ENCODE peak calls at places on chromosome 9, in six cellular contexts. M is mesendoderm, R is IMR-90, I is neuronal stem cell, V is H1, Q is trophoblast cell. S is an unnamed sample.

GRCh38 chr9:6096821-6097220 is 81.4 kb upstream of the RANBP6 start:
- DNase-seq in M (no peak), R (peak), I (no peak), V (no peak), Q (no peak), S (peak)

GRCh38 chr9:12666813-12667212 is 26.4 kb upstream of the TYRP1 start:
- DNase-seq in M (peak), R (no peak), I (no peak), V (no peak), Q (no peak), S (no peak)

GRCh38 chr9:76194896-76195295 is 199.3 kb downstream of the RFK start:
- DNase-seq in M (no peak), R (peak), I (no peak), V (no peak), Q (no peak), S (no peak)

GRCh38 chr9:109974143-109974917 is 194.3 kb downstream of the PALM2AKAP2 start:
- DNase-seq in M (no peak), R (no peak), I (no peak), V (no peak), Q (no peak), S (no peak)

GRCh38 chr9:92563701-92564100 is 27.9 kb upstream of the ECM2 start:
- DNase-seq in M (peak), R (no peak), I (no peak), V (no peak), Q (no peak), S (peak)

GRCh38 chr9:123617286-123617685 is 261.3 kb downstream of the CRB2 start:
- DNase-seq in M (no peak), R (no peak), I (no peak), V (no peak), Q (no peak), S (no peak)

GRCh38 chr9:13557724-13558123 is 278.2 kb upstream of the MPDZ start:
- DNase-seq in M (no peak), R (no peak), I (no peak), V (no peak), Q (no peak), S (no peak)

GRCh38 chr9:35718726-35719511 is 13.1 kb downstream of the TLN1 start:
- DNase-seq in M (no peak), R (no peak), I (no peak), V (no peak), Q (no peak), S (no peak)

GRCh38 chr9:5886114-5886939 is 4.4 kb upstream of the MLANA start:
- DNase-seq in M (peak), R (peak), I (peak), V (peak), Q (peak), S (peak)

GRCh38 chr9:6567140-6567591 is 78.4 kb downstream of the GLDC start:
- DNase-seq in M (peak), R (peak), I (no peak), V (no peak), Q (no peak), S (peak)

GRCh38 chr9:133374612-133375115 is 1.2 kb downstream of the SURF4 start:
- DNase-seq in M (no peak), R (peak), I (no peak), V (no peak), Q (no peak), S (peak)

GRCh38 chr9:97534185-97534584 is 32.7 kb downstream of the TMOD1 start:
- DNase-seq in M (no peak), R (no peak), I (no peak), V (no peak), Q (no peak), S (no peak)

GRCh38 chr9:133569891-133570651 is 35.6 kb downstream of the ADAMTSL2 start:
- DNase-seq in M (peak), R (no peak), I (no peak), V (no peak), Q (no peak), S (no peak)

GRCh38 chr9:95010431-95010838 is 283.9 kb downstream of the AOPEP start:
- DNase-seq in M (no peak), R (no peak), I (no peak), V (no peak), Q (no peak), S (no peak)

GRCh38 chr9:97553141-97553540 is 51.7 kb downstream of the TMOD1 start:
- DNase-seq in M (no peak), R (no peak), I (no peak), V (no peak), Q (no peak), S (no peak)

GRCh38 chr9:1319436-1319835 is 269.3 kb downstream of the DMRT2 start:
- DNase-seq in M (no peak), R (no peak), I (no peak), V (no peak), Q (no peak), S (no peak)

GRCh38 chr9:19232830-19233194 is 2.3 kb downstream of the DENND4C start:
- DNase-seq in M (no peak), R (peak), I (no peak), V (no peak), Q (no peak), S (no peak)

GRCh38 chr9:70998962-70999361 is 122.5 kb downstream of the TRPM3 start:
- DNase-seq in M (no peak), R (peak), I (no peak), V (no peak), Q (no peak), S (peak)

GRCh38 chr9:134011401-134011800 is 13.9 kb upstream of the BRD3OS start:
- DNase-seq in M (no peak), R (no peak), I (no peak), V (no peak), Q (no peak), S (no peak)

GRCh38 chr9:129908846-129909245 is 73.6 kb downstream of the USP20 start:
- DNase-seq in M (no peak), R (no peak), I (no peak), V (no peak), Q (no peak), S (no peak)

DNA sequence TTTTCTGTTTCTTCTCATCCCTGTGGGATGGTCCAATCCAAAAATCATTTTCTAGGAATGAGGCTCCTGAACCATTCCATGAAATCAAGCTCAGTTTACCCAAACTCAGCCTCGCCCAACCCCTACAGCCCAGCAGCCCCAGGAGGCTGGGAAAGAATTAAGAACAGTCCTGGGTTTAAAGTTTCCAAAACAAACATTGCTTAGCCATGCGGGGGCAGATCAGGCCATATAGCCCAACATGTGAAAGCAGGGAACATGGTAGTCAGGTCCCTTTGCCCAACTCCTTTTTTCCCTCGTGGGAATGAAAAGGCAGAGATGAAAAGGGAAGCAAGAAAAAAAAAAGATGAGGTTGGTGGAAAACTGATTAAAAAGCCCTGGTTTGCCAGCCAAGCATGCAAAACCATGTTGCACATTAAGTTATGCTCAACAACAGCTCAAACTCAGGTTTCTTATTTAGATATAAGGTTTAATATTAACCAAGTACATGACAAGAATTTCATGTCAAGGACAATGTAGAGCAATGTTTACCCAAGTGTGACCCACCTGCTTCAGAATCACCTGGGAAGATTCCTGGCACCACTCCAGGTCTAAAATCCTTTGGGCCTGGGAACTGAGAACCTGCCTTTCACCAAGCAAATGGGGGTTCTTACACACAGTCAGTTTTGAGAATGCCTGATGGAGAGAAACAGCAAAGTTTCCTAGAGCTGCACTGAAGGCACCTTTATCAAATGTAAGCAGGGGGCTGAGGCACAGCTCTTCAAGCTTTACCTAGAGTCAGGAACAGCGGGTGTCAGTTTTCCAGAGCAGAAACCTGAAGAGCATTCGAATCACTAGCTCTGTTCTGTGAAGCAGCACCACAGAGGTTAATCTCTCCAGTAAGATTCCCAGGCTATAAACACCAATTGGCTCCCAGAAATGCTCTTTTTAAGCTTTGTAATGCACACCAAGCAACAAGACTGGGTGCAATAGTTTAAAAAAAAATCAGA is 1.7 kb downstream of the FREM1 start:
- DNase-seq in M (peak), R (no peak), I (no peak), V (no peak), Q (no peak), S (no peak)
- H3K4me3 ChIP-seq in M (no peak), R (no peak), I (no peak), V (no peak), Q (no peak), S (no peak)

GRCh38 chr9:84538879-84539278 is 130.7 kb upstream of the NTRK2 start:
- DNase-seq in M (no peak), R (no peak), I (no peak), V (no peak), Q (no peak), S (no peak)

GRCh38 chr9:84542554-84542953 is 127.0 kb upstream of the NTRK2 start:
- DNase-seq in M (peak), R (no peak), I (no peak), V (no peak), Q (peak), S (no peak)
- H2BK120ac ChIP-seq in M (no peak), R (no peak), I (no peak), V (no peak), Q (no peak), S (no peak)

GRCh38 chr9:10700266-10700665 is 87.5 kb upstream of the PTPRD start:
- DNase-seq in M (no peak), R (no peak), I (no peak), V (no peak), Q (no peak), S (peak)

GRCh38 chr9:10701906-10702305 is 89.1 kb upstream of the PTPRD start:
- DNase-seq in M (no peak), R (no peak), I (no peak), V (no peak), Q (no peak), S (no peak)

GRCh38 chr9:10704720-10705119 is 91.9 kb upstream of the PTPRD start:
- DNase-seq in M (peak), R (no peak), I (no peak), V (no peak), Q (no peak), S (peak)

GRCh38 chr9:10705383-10705782 is 92.6 kb upstream of the PTPRD start:
- DNase-seq in M (no peak), R (no peak), I (no peak), V (no peak), Q (no peak), S (no peak)

GRCh38 chr9:10703139-10703538 is 90.3 kb upstream of the PTPRD start:
- DNase-seq in M (no peak), R (no peak), I (no peak), V (no peak), Q (no peak), S (no peak)
- H3K4me3 ChIP-seq in M (no peak), R (no peak), I (no peak), V (no peak), Q (no peak), S (no peak)

GRCh38 chr9:135410421-135410820 is 69.2 kb upstream of the PPP1R26 start:
- DNase-seq in M (no peak), R (no peak), I (no peak), V (no peak), Q (no peak), S (no peak)
- H2BK120ac ChIP-seq in M (no peak), R (no peak), I (no peak), V (no peak), Q (no peak), S (no peak)

DNA sequence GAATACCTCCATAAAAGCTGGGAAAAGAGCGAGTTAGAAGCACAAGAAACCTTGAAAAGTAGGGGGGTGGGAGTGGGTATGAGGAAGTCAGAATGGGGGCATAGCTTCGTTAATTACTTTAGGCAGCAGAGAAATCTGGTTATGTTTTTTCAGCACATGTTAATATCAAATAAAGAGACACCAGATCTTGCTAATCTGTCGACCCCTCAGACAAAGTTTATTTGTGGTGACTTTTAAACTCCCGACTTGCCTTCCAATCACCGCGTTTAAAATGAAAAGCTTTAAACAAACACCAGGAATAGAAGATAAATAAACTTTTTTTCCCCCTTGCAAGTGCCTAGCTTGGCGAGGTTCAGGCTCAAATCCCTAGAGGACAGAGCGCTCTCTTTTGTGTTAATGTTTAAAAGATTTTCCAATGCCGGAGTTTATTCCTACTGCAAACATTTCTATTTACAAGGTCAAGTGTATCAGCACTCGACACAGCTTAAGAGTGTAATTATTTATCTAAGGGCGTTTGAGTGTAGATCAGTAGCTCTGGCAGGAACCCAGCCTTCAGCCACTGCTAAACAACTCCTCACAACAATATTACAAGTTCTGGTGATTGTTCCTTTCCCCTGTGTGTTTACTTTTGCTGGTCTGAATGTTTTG is 4.0 kb downstream of the GAS1 start:
- DNase-seq in M (no peak), R (no peak), I (no peak), V (no peak), Q (no peak), S (peak)
- H3K4me3 ChIP-seq in M (no peak), R (no peak), I (no peak), V (no peak), Q (no peak), S (no peak)

GRCh38 chr9:107280543-107280942 is 2.5 kb upstream of the RAD23B start:
- DNase-seq in M (peak), R (peak), I (no peak), V (no peak), Q (peak), S (no peak)

GRCh38 chr9:107279084-107279483 is 4.0 kb upstream of the RAD23B start:
- DNase-seq in M (no peak), R (no peak), I (no peak), V (no peak), Q (peak), S (no peak)

GRCh38 chr9:107282759-107283620 is at the start of gene RAD23B:
- DNase-seq in M (peak), R (peak), I (peak), V (peak), Q (peak), S (peak)

GRCh38 chr9:107282268-107282667 is 811 bp upstream of the RAD23B start:
- DNase-seq in M (no peak), R (no peak), I (no peak), V (no peak), Q (no peak), S (no peak)

DNA sequence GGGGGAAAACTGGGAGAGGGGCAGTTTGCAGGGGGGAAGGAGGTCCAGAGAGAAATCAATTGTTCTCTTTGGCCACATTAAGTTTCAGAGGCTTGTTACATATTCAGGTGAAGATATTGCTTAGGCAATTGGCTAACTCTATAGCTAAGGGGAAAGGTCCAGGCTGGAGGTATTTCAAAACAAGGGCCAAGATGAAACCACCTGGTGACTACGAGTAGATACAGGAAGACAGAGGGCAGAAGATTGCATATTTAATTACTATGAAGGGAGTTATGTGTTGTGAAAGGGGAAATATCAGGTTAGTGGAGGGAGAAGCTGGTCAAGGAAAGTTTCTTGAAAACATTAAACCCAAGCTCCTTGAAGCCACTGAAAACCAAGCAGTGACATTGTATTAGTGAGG is 1.9 kb upstream of the RAD23B start:
- DNase-seq in M (no peak), R (no peak), I (no peak), V (no peak), Q (no peak), S (no peak)
- H2BK120ac ChIP-seq in M (no peak), R (peak), I (no peak), V (no peak), Q (peak), S (no peak)

S was measured in mesenchymal stem cell.